ENCODE peak calls at places on chromosomes 11 and 22, in six cellular contexts. W is Peyer's patch; N is pancreas; D is CD8-positive, alpha-beta T cell; V is tibial artery; X is body of pancreas. A is an unnamed sample. For H3K4me1, the result is how much of the 10 kb centered on the place peaks cover.

GRCh38 chr11:59754494-59754858 is 700 bp upstream of the STX3 start:
- DNase-seq in X (peak), W (peak), V (no peak), N (peak), D (no peak), A (no peak)

GRCh38 chr11:76795936-76796441 is 12.8 kb downstream of the TSKU start:
- DNase-seq in N (no peak), D (no peak), W (no peak), V (no peak), X (no peak), A (no peak)

GRCh38 chr11:101759771-101760450 is 154.9 kb upstream of the CEP126 start:
- DNase-seq in V (no peak), W (no peak), X (no peak), N (no peak), D (no peak), A (no peak)

GRCh38 chr11:44192701-44193100 is 97.2 kb downstream of the EXT2 start:
- DNase-seq in D (no peak), W (no peak), N (no peak), X (no peak), V (no peak), A (no peak)

GRCh38 chr22:19498866-19499190 is 19.1 kb downstream of the CDC45 start:
- DNase-seq in X (no peak), V (peak), D (no peak), W (no peak), N (no peak), A (no peak)

GRCh38 chr11:125233736-125234275 is 69.3 kb downstream of the PKNOX2 start:
- DNase-seq in N (no peak), X (no peak), V (no peak), W (no peak), D (no peak), A (no peak)

GRCh38 chr11:995752-996420 is 40.6 kb downstream of the MUC6 start:
- DNase-seq in D (no peak), X (peak), W (no peak), V (no peak), N (no peak), A (no peak)

GRCh38 chr11:61392991-61393595 is 706 bp downstream of the TMEM216 start:
- DNase-seq in V (no peak), N (no peak), W (no peak), X (no peak), D (no peak), A (no peak)

GRCh38 chr11:128548655-128549255 is 38.6 kb downstream of the ETS1 start:
- DNase-seq in D (no peak), V (no peak), W (peak), X (peak), N (peak), A (peak)

GRCh38 chr11:47991894-47992293 is 11.5 kb downstream of the PTPRJ start:
- DNase-seq in W (no peak), V (no peak), X (no peak), D (no peak), N (no peak), A (no peak)

GRCh38 chr22:23113067-23113846 is 28.5 kb downstream of the RSPH14 start:
- DNase-seq in D (no peak), N (no peak), X (peak), V (no peak), W (no peak), A (no peak)

GRCh38 chr11:18754308-18754707 is 28.3 kb upstream of the IGSF22 start:
- DNase-seq in D (no peak), V (no peak), W (no peak), N (no peak), X (no peak), A (no peak)

GRCh38 chr11:123479048-123479837 is 49.2 kb downstream of the GRAMD1B start:
- DNase-seq in N (no peak), X (no peak), V (no peak), W (no peak), D (no peak), A (no peak)

GRCh38 chr22:22888509-22889353 is 1.1 kb downstream of the IGLL5 start:
- DNase-seq in X (no peak), D (no peak), V (peak), W (no peak), N (no peak), A (peak)

GRCh38 chr11:4480577-4481539 is 1.6 kb upstream of the OR52K1 start:
- DNase-seq in N (no peak), X (no peak), V (no peak), W (no peak), D (no peak), A (no peak)

GRCh38 chr11:27055065-27055682 is 14.6 kb downstream of the BBOX1 start:
- DNase-seq in D (no peak), X (no peak), N (no peak), V (no peak), W (no peak), A (no peak)

GRCh38 chr11:33448461-33449130 is 191.4 kb downstream of the HIPK3 start:
- DNase-seq in X (no peak), N (no peak), W (no peak), D (no peak), V (no peak), A (no peak)

GRCh38 chr11:119062779-119063178 is 4.8 kb upstream of the VPS11 start:
- DNase-seq in X (peak), D (no peak), V (peak), W (no peak), N (no peak), A (peak)

GRCh38 chr11:96105944-96106343 is 182.0 kb upstream of the MTMR2 start:
- DNase-seq in N (no peak), W (no peak), X (no peak), V (no peak), D (no peak), A (no peak)

GRCh38 chr11:2862950-2863618 is 22.5 kb downstream of the CDKN1C start:
- DNase-seq in V (no peak), D (no peak), X (no peak), W (no peak), N (no peak), A (no peak)

GRCh38 chr22:41620646-41621098 is at the start of gene DESI1:
- DNase-seq in V (no peak), D (no peak), W (no peak), N (no peak), X (peak), A (no peak)

GRCh38 chr11:132448334-132448995 is 1078.0 kb downstream of the NTM start:
- DNase-seq in N (no peak), V (no peak), W (no peak), D (no peak), X (no peak), A (no peak)

GRCh38 chr11:66231561-66231960 is 36.9 kb upstream of the RAB1B start:
- DNase-seq in X (no peak), V (no peak), N (no peak), W (no peak), D (no peak), A (no peak)

GRCh38 chr11:66233301-66233700 is 35.1 kb upstream of the RAB1B start:
- DNase-seq in V (no peak), X (no peak), W (no peak), N (no peak), D (no peak), A (no peak)

GRCh38 chr11:66230171-66230570 is 38.3 kb upstream of the RAB1B start:
- DNase-seq in X (no peak), D (no peak), V (no peak), N (no peak), W (no peak), A (no peak)

GRCh38 chr11:66232769-66233168 is 35.7 kb upstream of the RAB1B start:
- DNase-seq in N (no peak), V (no peak), W (no peak), X (no peak), D (no peak), A (no peak)

DNA sequence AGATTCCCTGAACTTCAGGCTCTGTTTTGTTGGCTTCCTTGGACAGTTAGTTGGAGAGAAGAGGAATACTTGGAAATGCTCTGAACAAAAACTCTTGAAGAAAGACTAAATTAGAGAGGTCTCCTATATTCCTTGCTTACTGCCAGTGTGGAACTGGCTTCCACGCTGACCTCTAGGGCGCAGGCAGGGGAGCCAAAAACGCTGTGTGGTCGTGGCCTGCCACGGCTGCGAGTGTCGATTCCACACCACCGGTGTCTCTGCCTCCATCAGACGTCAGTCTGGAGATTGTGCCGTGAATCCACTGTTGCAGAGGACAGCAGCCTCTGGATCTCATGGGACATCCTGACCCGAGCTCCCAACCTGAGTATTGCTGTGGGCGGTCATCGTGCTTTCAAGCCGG is 37.5 kb upstream of the RAB1B start:
- DNase-seq in N (no peak), X (no peak), V (no peak), W (no peak), D (no peak), A (no peak)
- H3K4me1 ChIP-seq in N (under half), X (under half), V (under half), W (under half), D (under half), A (under half)

DNA sequence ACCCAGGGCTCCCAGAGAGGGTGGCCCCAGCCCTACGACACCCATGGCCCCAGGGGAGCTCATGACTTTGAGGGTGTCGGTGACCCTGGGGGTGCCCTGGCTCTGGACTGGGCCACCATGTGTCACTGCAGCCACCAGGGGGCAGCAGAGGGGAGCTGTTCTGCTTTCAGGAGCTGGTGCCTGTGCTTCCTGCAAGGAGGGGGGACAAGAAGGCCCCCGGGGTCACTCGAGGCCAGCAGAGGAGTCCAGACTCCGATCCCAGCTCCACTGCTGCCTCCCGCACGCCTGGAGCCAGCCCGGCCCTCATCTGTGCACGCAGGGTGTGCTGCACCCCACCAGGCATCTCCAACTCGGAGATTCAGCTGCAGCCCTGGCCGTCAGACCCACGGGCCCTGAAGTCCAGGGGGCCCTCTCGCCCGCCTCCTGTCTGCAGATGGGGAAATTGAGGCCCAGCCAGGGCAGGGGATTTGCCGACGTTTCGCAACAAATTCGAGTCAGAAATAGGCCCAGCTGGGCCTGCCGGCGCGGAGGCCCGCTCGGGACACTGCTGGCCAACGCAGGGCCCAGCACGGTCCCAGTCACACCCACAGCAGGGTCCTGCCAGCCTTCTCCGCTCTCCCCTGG is 29.5 kb upstream of the WNT7B start:
- DNase-seq in D (peak), W (peak), X (peak), V (peak), N (peak), A (peak)
- H3K4me3 ChIP-seq in D (no peak), W (no peak), X (no peak), V (no peak), N (no peak), A (no peak)

DNA sequence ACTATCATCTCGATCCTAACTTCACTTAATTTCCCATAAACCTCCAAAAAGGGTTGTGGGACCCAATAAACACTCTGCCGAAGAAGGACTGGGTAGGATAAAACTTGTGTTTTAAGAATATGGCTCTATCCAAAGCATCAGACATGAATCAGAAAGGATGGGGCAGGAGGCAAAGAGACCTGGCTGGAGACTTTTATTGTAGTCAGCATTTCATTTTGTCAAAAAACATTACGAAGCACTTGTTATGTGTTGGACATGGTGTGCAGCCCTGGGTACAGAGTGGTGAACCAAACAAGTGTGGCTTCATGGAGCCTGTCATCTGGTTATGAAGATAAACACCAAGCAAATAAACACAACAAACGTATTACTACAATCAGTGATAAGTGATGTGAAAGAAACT is 17.3 kb downstream of the IL10RA start:
- DNase-seq in D (no peak), N (no peak), X (no peak), W (no peak), V (no peak), A (no peak)
- H3K27ac ChIP-seq in D (peak), N (no peak), X (no peak), W (peak), V (no peak), A (no peak)

GRCh38 chr11:68314203-68314885 is 2.0 kb downstream of the LRP5 start:
- DNase-seq in X (peak), V (no peak), W (peak), D (no peak), N (no peak), A (no peak)
- H3K4me1 ChIP-seq in X (under half), V (under half), W (under half), D (under half), N (under half), A (under half)

GRCh38 chr11:13216019-13217006 is 61.3 kb upstream of the BMAL1 start:
- DNase-seq in D (no peak), V (peak), X (peak), N (no peak), W (no peak), A (no peak)
- H3K4me3 ChIP-seq in D (no peak), V (no peak), X (no peak), N (no peak), W (no peak), A (no peak)

GRCh38 chr11:103608566-103608965 is 427.9 kb upstream of the DDI1 start:
- DNase-seq in D (no peak), X (no peak), W (no peak), N (no peak), V (no peak), A (no peak)

GRCh38 chr11:103610435-103610834 is 426.0 kb upstream of the DDI1 start:
- DNase-seq in N (no peak), D (no peak), X (no peak), V (no peak), W (no peak), A (no peak)

GRCh38 chr11:103604310-103604709 is 432.1 kb upstream of the DDI1 start:
- DNase-seq in W (no peak), N (no peak), D (no peak), V (no peak), X (no peak), A (no peak)

GRCh38 chr11:103609117-103610066 is 427.0 kb upstream of the DDI1 start:
- DNase-seq in N (no peak), D (no peak), X (peak), W (no peak), V (no peak), A (no peak)
- H3K27ac ChIP-seq in N (no peak), D (no peak), X (no peak), W (no peak), V (no peak), A (no peak)

DNA sequence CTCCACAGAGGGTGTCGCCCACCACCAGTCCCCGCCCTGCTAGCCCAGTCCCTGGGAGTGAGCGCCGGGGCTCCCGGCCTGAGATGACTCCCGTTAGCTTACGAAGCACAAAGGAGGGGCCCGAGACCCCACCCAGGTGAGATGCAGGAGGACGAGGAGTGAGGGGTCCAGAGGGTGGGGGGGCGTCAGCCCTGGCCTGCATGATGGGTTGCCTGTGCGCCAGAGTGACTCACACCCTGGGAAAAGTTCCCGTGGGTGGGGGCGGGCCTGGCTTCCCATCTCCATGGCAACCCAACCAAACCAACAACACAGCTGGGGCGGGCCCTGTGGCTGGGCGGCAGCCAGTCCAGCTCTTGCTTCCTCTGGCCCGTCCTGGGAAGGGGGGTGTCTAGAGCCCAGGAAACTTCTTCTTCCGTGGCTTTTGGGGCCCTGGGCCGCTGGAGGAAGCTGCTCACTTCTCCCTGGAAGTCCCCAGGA is 4.5 kb downstream of the GAS2L1 start:
- DNase-seq in D (no peak), V (peak), W (peak), X (peak), N (peak), A (peak)
- H3K4me1 ChIP-seq in D (under half), V (under half), W (under half), X (half or more), N (under half), A (under half)

DNA sequence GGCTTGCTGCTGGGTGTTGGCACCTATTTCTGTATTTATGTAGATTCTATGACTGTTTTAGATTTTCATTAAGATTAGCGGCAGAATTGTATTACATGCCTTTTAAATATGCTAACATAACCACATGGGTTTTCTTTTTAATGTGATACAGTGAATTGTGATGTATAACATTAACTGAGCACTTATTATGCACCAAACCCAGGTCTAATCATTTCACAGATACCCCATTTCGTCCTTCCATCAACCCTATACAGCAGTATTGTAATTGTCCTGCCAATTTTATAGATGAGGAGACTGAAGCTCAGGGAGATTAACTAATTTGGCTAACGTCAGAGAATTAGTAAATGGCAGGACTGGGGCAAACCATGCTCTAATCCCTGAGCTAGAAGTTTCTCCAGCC is 38.4 kb downstream of the PACSIN2 start:
- DNase-seq in N (no peak), V (no peak), X (no peak), W (no peak), D (no peak), A (no peak)
- H3K4me3 ChIP-seq in N (no peak), V (no peak), X (no peak), W (no peak), D (no peak), A (no peak)